ENCODE peak calls at places on chromosomes 11 and 22, in eight cellular contexts. One of them, this sample, is unnamed. For H3K4me1 and H3K27me3, the result is how much of the 10 kb centered on the place peaks cover.

GRCh38 chr22:24106385-24107381 is 74.6 kb upstream of the SUSD2 start:
- DNase-seq in neural progenitor cell: peak
- DNase-seq in IMR-90: no peak
- DNase-seq in right atrium auricular region: no peak
- DNase-seq in sigmoid colon: no peak
- DNase-seq in tibial artery: no peak
- DNase-seq in stomach: no peak
- DNase-seq in transverse colon: peak
- DNase-seq in this sample: no peak

GRCh38 chr11:66315921-66316811 is 678 bp downstream of the CD248 start:
- DNase-seq in neural progenitor cell: no peak
- DNase-seq in IMR-90: no peak
- DNase-seq in right atrium auricular region: no peak
- DNase-seq in sigmoid colon: no peak
- DNase-seq in tibial artery: no peak
- DNase-seq in stomach: no peak
- DNase-seq in transverse colon: no peak
- DNase-seq in this sample: no peak

GRCh38 chr11:10197091-10197490 is 96.9 kb downstream of the SBF2 start:
- DNase-seq in neural progenitor cell: no peak
- DNase-seq in IMR-90: peak
- DNase-seq in right atrium auricular region: no peak
- DNase-seq in sigmoid colon: no peak
- DNase-seq in tibial artery: no peak
- DNase-seq in stomach: no peak
- DNase-seq in transverse colon: no peak
- DNase-seq in this sample: no peak

GRCh38 chr11:104164028-104164520 is at the start of gene PDGFD:
- DNase-seq in neural progenitor cell: peak
- DNase-seq in IMR-90: peak
- DNase-seq in right atrium auricular region: peak
- DNase-seq in sigmoid colon: peak
- DNase-seq in tibial artery: peak
- DNase-seq in stomach: peak
- DNase-seq in transverse colon: peak
- DNase-seq in this sample: peak

GRCh38 chr11:19814421-19814820 is 101.8 kb downstream of the NAV2 start:
- DNase-seq in neural progenitor cell: no peak
- DNase-seq in IMR-90: no peak
- DNase-seq in right atrium auricular region: no peak
- DNase-seq in sigmoid colon: no peak
- DNase-seq in tibial artery: no peak
- DNase-seq in stomach: no peak
- DNase-seq in transverse colon: no peak
- DNase-seq in this sample: no peak

GRCh38 chr22:25148149-25148691 is 51.4 kb upstream of the CRYBB3 start:
- DNase-seq in neural progenitor cell: peak
- DNase-seq in IMR-90: no peak
- DNase-seq in right atrium auricular region: no peak
- DNase-seq in sigmoid colon: peak
- DNase-seq in tibial artery: no peak
- DNase-seq in stomach: peak
- DNase-seq in transverse colon: peak
- DNase-seq in this sample: peak

GRCh38 chr22:49466926-49467590 is 360.6 kb downstream of the BRD1 start:
- DNase-seq in neural progenitor cell: no peak
- DNase-seq in IMR-90: no peak
- DNase-seq in right atrium auricular region: no peak
- DNase-seq in sigmoid colon: no peak
- DNase-seq in tibial artery: no peak
- DNase-seq in stomach: no peak
- DNase-seq in transverse colon: no peak
- DNase-seq in this sample: no peak

GRCh38 chr11:36258730-36259360 is 30.4 kb downstream of the COMMD9 start:
- DNase-seq in neural progenitor cell: peak
- DNase-seq in IMR-90: peak
- DNase-seq in right atrium auricular region: peak
- DNase-seq in sigmoid colon: peak
- DNase-seq in tibial artery: peak
- DNase-seq in stomach: peak
- DNase-seq in transverse colon: peak
- DNase-seq in this sample: peak

GRCh38 chr11:2804701-2805387 is 80.7 kb downstream of the CDKN1C start:
- DNase-seq in neural progenitor cell: peak
- DNase-seq in IMR-90: no peak
- DNase-seq in right atrium auricular region: peak
- DNase-seq in sigmoid colon: peak
- DNase-seq in tibial artery: peak
- DNase-seq in stomach: peak
- DNase-seq in transverse colon: peak
- DNase-seq in this sample: no peak

GRCh38 chr11:102810943-102811528 is 13.1 kb upstream of the MMP1 start:
- DNase-seq in neural progenitor cell: peak
- DNase-seq in IMR-90: peak
- DNase-seq in right atrium auricular region: no peak
- DNase-seq in sigmoid colon: no peak
- DNase-seq in tibial artery: no peak
- DNase-seq in stomach: no peak
- DNase-seq in transverse colon: no peak
- DNase-seq in this sample: peak

GRCh38 chr11:8032576-8033311 is 45.6 kb downstream of the EIF3F start:
- DNase-seq in neural progenitor cell: no peak
- DNase-seq in IMR-90: no peak
- DNase-seq in right atrium auricular region: peak
- DNase-seq in sigmoid colon: no peak
- DNase-seq in tibial artery: no peak
- DNase-seq in stomach: no peak
- DNase-seq in transverse colon: no peak
- DNase-seq in this sample: no peak

GRCh38 chr11:85132839-85133238 is 494.3 kb downstream of the DLG2 start:
- DNase-seq in neural progenitor cell: peak
- DNase-seq in IMR-90: peak
- DNase-seq in right atrium auricular region: no peak
- DNase-seq in sigmoid colon: no peak
- DNase-seq in tibial artery: no peak
- DNase-seq in stomach: no peak
- DNase-seq in transverse colon: no peak
- DNase-seq in this sample: peak

GRCh38 chr11:119830400-119830799 is 101.4 kb upstream of the NECTIN1 start:
- DNase-seq in neural progenitor cell: no peak
- DNase-seq in IMR-90: no peak
- DNase-seq in right atrium auricular region: no peak
- DNase-seq in sigmoid colon: no peak
- DNase-seq in tibial artery: no peak
- DNase-seq in stomach: no peak
- DNase-seq in transverse colon: no peak
- DNase-seq in this sample: no peak

GRCh38 chr11:33065445-33066178 is 26.2 kb downstream of the TCP11L1 start:
- DNase-seq in neural progenitor cell: peak
- DNase-seq in IMR-90: peak
- DNase-seq in right atrium auricular region: no peak
- DNase-seq in sigmoid colon: peak
- DNase-seq in tibial artery: peak
- DNase-seq in stomach: peak
- DNase-seq in transverse colon: peak
- DNase-seq in this sample: peak

GRCh38 chr11:121958978-121959340 is 157.1 kb downstream of the BLID start:
- DNase-seq in neural progenitor cell: no peak
- DNase-seq in IMR-90: peak
- DNase-seq in right atrium auricular region: no peak
- DNase-seq in sigmoid colon: no peak
- DNase-seq in tibial artery: no peak
- DNase-seq in stomach: no peak
- DNase-seq in transverse colon: no peak
- DNase-seq in this sample: peak

GRCh38 chr11:10050561-10050960 is 243.5 kb downstream of the SBF2 start:
- DNase-seq in neural progenitor cell: no peak
- DNase-seq in IMR-90: peak
- DNase-seq in right atrium auricular region: no peak
- DNase-seq in sigmoid colon: no peak
- DNase-seq in tibial artery: no peak
- DNase-seq in stomach: no peak
- DNase-seq in transverse colon: no peak
- DNase-seq in this sample: no peak

GRCh38 chr22:44719586-44720368 is 17.8 kb downstream of the PRR5 start:
- DNase-seq in neural progenitor cell: no peak
- DNase-seq in IMR-90: no peak
- DNase-seq in right atrium auricular region: no peak
- DNase-seq in sigmoid colon: no peak
- DNase-seq in tibial artery: no peak
- DNase-seq in stomach: peak
- DNase-seq in transverse colon: peak
- DNase-seq in this sample: peak

GRCh38 chr11:115256326-115257197 is 247.7 kb downstream of the CADM1 start:
- DNase-seq in neural progenitor cell: no peak
- DNase-seq in IMR-90: no peak
- DNase-seq in right atrium auricular region: no peak
- DNase-seq in sigmoid colon: no peak
- DNase-seq in tibial artery: no peak
- DNase-seq in stomach: no peak
- DNase-seq in transverse colon: peak
- DNase-seq in this sample: peak

GRCh38 chr11:64767344-64768299 is 7.8 kb upstream of the PYGM start:
- DNase-seq in neural progenitor cell: peak
- DNase-seq in IMR-90: peak
- DNase-seq in right atrium auricular region: peak
- DNase-seq in sigmoid colon: peak
- DNase-seq in tibial artery: peak
- DNase-seq in stomach: peak
- DNase-seq in transverse colon: peak
- DNase-seq in this sample: peak

GRCh38 chr11:69321877-69322350 is 28.0 kb downstream of the MYEOV start:
- DNase-seq in neural progenitor cell: no peak
- DNase-seq in IMR-90: peak
- DNase-seq in right atrium auricular region: no peak
- DNase-seq in sigmoid colon: peak
- DNase-seq in tibial artery: no peak
- DNase-seq in stomach: no peak
- DNase-seq in transverse colon: no peak
- DNase-seq in this sample: peak

GRCh38 chr22:41347066-41347859 is 34.5 kb upstream of the TEF start:
- DNase-seq in neural progenitor cell: no peak
- DNase-seq in IMR-90: no peak
- DNase-seq in right atrium auricular region: no peak
- DNase-seq in sigmoid colon: peak
- DNase-seq in tibial artery: no peak
- DNase-seq in stomach: no peak
- DNase-seq in transverse colon: no peak
- DNase-seq in this sample: no peak

GRCh38 chr11:2731285-2732125 is 31.7 kb upstream of the KCNQ1OT1 start:
- DNase-seq in neural progenitor cell: no peak
- DNase-seq in IMR-90: no peak
- DNase-seq in right atrium auricular region: no peak
- DNase-seq in sigmoid colon: no peak
- DNase-seq in tibial artery: no peak
- DNase-seq in stomach: no peak
- DNase-seq in transverse colon: no peak
- DNase-seq in this sample: no peak

GRCh38 chr22:19122752-19123492 is 710 bp upstream of the DGCR2 start:
- DNase-seq in neural progenitor cell: no peak
- DNase-seq in IMR-90: peak
- DNase-seq in right atrium auricular region: no peak
- DNase-seq in sigmoid colon: no peak
- DNase-seq in tibial artery: peak
- DNase-seq in stomach: peak
- DNase-seq in transverse colon: peak
- DNase-seq in this sample: peak

DNA sequence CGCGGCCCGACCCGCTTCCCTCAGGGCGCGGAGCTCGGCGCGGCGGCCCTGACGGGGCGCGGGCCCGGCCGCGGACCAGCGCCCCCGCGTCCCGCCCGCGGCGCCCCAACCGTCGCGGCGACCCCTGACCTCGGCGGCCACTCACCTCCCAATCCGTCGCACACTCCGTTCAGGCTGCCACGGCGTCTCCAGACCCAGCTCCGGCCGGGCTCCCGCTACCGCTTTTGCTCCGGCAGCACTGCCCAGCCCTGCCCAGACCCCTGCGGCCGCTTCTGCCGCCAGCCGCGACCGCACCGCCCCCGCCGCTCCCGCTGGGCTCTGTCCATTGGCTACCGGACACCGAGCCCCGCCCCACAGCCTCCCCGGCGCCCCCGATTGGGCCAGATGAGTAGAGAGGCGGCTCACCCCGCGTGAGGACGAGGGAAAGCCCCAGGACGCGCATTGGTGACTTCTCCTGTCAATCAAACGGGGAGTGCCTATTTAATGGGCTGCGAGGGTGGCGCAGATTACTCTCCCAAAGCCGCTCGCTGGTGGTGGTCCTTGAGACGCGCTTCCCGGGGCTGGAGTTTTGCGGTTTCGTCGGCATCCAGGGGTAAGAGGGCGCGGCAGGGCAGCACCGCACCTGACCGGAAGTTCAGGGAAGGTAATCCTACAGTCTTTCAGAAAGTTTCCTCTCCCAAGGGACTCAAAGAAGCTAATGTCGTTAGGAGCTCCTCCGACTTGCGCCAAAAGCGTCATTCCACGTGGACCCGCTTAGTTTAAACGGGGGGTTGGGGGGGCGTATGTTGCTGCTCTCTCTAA is at the start of gene PACSIN2:
- DNase-seq in neural progenitor cell: peak
- DNase-seq in IMR-90: peak
- DNase-seq in right atrium auricular region: peak
- DNase-seq in sigmoid colon: peak
- DNase-seq in tibial artery: peak
- DNase-seq in stomach: peak
- DNase-seq in transverse colon: peak
- DNase-seq in this sample: peak
- H3K4me1 ChIP-seq in neural progenitor cell: under half
- H3K4me1 ChIP-seq in IMR-90: under half
- H3K4me1 ChIP-seq in right atrium auricular region: under half
- H3K4me1 ChIP-seq in sigmoid colon: under half
- H3K4me1 ChIP-seq in tibial artery: under half
- H3K4me1 ChIP-seq in stomach: under half
- H3K4me1 ChIP-seq in transverse colon: under half
- H3K4me1 ChIP-seq in this sample: under half

GRCh38 chr11:116364357-116364756 is 408.4 kb downstream of the BUD13 start:
- DNase-seq in neural progenitor cell: no peak
- DNase-seq in IMR-90: no peak
- DNase-seq in right atrium auricular region: no peak
- DNase-seq in sigmoid colon: no peak
- DNase-seq in tibial artery: no peak
- DNase-seq in stomach: no peak
- DNase-seq in transverse colon: no peak
- DNase-seq in this sample: no peak
- H3K27me3 ChIP-seq in neural progenitor cell: under half
- H3K27me3 ChIP-seq in IMR-90: under half
- H3K27me3 ChIP-seq in right atrium auricular region: under half
- H3K27me3 ChIP-seq in sigmoid colon: under half
- H3K27me3 ChIP-seq in tibial artery: under half
- H3K27me3 ChIP-seq in stomach: under half
- H3K27me3 ChIP-seq in transverse colon: under half
- H3K27me3 ChIP-seq in this sample: under half

GRCh38 chr11:123137496-123138270 is 57.4 kb downstream of the CLMP start:
- DNase-seq in neural progenitor cell: peak
- DNase-seq in IMR-90: peak
- DNase-seq in right atrium auricular region: peak
- DNase-seq in sigmoid colon: peak
- DNase-seq in tibial artery: peak
- DNase-seq in stomach: peak
- DNase-seq in transverse colon: peak
- DNase-seq in this sample: peak
- H3K4me1 ChIP-seq in neural progenitor cell: under half
- H3K4me1 ChIP-seq in IMR-90: under half
- H3K4me1 ChIP-seq in right atrium auricular region: under half
- H3K4me1 ChIP-seq in sigmoid colon: under half
- H3K4me1 ChIP-seq in tibial artery: under half
- H3K4me1 ChIP-seq in stomach: under half
- H3K4me1 ChIP-seq in transverse colon: under half
- H3K4me1 ChIP-seq in this sample: under half

GRCh38 chr22:50597097-50597496 is 3.5 kb upstream of the MAPK8IP2 start:
- DNase-seq in neural progenitor cell: no peak
- DNase-seq in IMR-90: no peak
- DNase-seq in right atrium auricular region: no peak
- DNase-seq in sigmoid colon: no peak
- DNase-seq in tibial artery: peak
- DNase-seq in stomach: no peak
- DNase-seq in transverse colon: no peak
- DNase-seq in this sample: no peak
- H3K27me3 ChIP-seq in neural progenitor cell: under half
- H3K27me3 ChIP-seq in IMR-90: under half
- H3K27me3 ChIP-seq in right atrium auricular region: under half
- H3K27me3 ChIP-seq in sigmoid colon: under half
- H3K27me3 ChIP-seq in tibial artery: under half
- H3K27me3 ChIP-seq in stomach: under half
- H3K27me3 ChIP-seq in transverse colon: under half
- H3K27me3 ChIP-seq in this sample: under half

This sample was measured in cardiac muscle cell.